ENCODE peak calls at places on chromosomes 13 and 19, in seven cellular contexts. G is foreskin fibroblast, J is GM20000, C is heart right ventricle, R is A549, V is endodermal cell, L is GM13977. H is an unnamed sample.

GRCh38 chr13:42279986-42280385 is 8.0 kb downstream of the AKAP11 start:
- DNase-seq in G (no peak), J (no peak), C (no peak), R (no peak), V (no peak), L (no peak), H (no peak)

GRCh38 chr19:39363909-39364457 is 21.8 kb downstream of the SAMD4B start:
- DNase-seq in G (peak), J (no peak), C (peak), R (no peak), V (no peak), L (no peak), H (no peak)

GRCh38 chr19:30712428-30713151 is 340.4 kb downstream of the ZNF536 start:
- DNase-seq in G (no peak), J (no peak), C (no peak), R (no peak), V (no peak), L (no peak), H (no peak)

GRCh38 chr13:41960195-41960699 is 662 bp downstream of the VWA8 start:
- DNase-seq in G (peak), J (no peak), C (peak), R (peak), V (peak), L (peak), H (no peak)

GRCh38 chr19:45451181-45451849 is 16.5 kb upstream of the FOSB start:
- DNase-seq in G (peak), J (no peak), C (no peak), R (no peak), V (peak), L (peak), H (no peak)

GRCh38 chr19:46404039-46404883 is 9.1 kb downstream of the CCDC8 start:
- DNase-seq in G (peak), J (no peak), C (peak), R (peak), V (peak), L (no peak), H (peak)

GRCh38 chr19:52679598-52679997 is 41.4 kb upstream of the ZNF83 start:
- DNase-seq in G (no peak), J (no peak), C (no peak), R (no peak), V (no peak), L (no peak), H (no peak)

GRCh38 chr19:35773020-35773809 is 2.1 kb upstream of the ARHGAP33 start:
- DNase-seq in G (no peak), J (no peak), C (no peak), R (peak), V (no peak), L (no peak), H (no peak)

GRCh38 chr13:69264362-69265334 is 843.0 kb upstream of the ATXN8OS start:
- DNase-seq in G (no peak), J (no peak), C (no peak), R (no peak), V (no peak), L (no peak), H (no peak)

GRCh38 chr13:52359534-52359933 is 46.4 kb downstream of the THSD1 start:
- DNase-seq in G (no peak), J (no peak), C (no peak), R (no peak), V (no peak), L (no peak), H (no peak)

GRCh38 chr13:113053801-113054604 is 51.6 kb upstream of the F7 start:
- DNase-seq in G (no peak), J (no peak), C (no peak), R (no peak), V (no peak), L (no peak), H (no peak)

GRCh38 chr13:30898721-30899188 is 7.3 kb upstream of the MEDAG start:
- DNase-seq in G (peak), J (no peak), C (peak), R (no peak), V (no peak), L (no peak), H (no peak)

GRCh38 chr13:79085021-79085420 is 321.0 kb downstream of the RBM26 start:
- DNase-seq in G (no peak), J (no peak), C (no peak), R (no peak), V (no peak), L (no peak), H (no peak)

GRCh38 chr19:45876411-45877197 is 9.3 kb downstream of the IRF2BP1 start:
- DNase-seq in G (no peak), J (peak), C (peak), R (no peak), V (peak), L (peak), H (no peak)

GRCh38 chr19:3985643-3986259 is 488 bp upstream of the EEF2 start:
- DNase-seq in G (no peak), J (no peak), C (no peak), R (no peak), V (peak), L (no peak), H (no peak)

GRCh38 chr13:51638497-51638871 is 54.2 kb downstream of the WDFY2 start:
- DNase-seq in G (no peak), J (no peak), C (no peak), R (no peak), V (no peak), L (no peak), H (no peak)

GRCh38 chr13:55038230-55038629 is 2009.6 kb downstream of the OLFM4 start:
- DNase-seq in G (no peak), J (no peak), C (no peak), R (no peak), V (no peak), L (no peak), H (no peak)

GRCh38 chr13:113883314-113883811 is 19.5 kb upstream of the GAS6 start:
- DNase-seq in G (no peak), J (no peak), C (no peak), R (no peak), V (peak), L (no peak), H (no peak)

GRCh38 chr13:92260363-92260762 is 861.9 kb downstream of the GPC5 start:
- DNase-seq in G (no peak), J (no peak), C (no peak), R (no peak), V (peak), L (no peak), H (no peak)

GRCh38 chr19:49103331-49104085 is 10.7 kb upstream of the LIN7B start:
- DNase-seq in G (no peak), J (no peak), C (no peak), R (no peak), V (no peak), L (no peak), H (no peak)

GRCh38 chr19:18999016-18999758 is 34.1 kb downstream of the SUGP2 start:
- DNase-seq in G (peak), J (no peak), C (no peak), R (no peak), V (no peak), L (no peak), H (no peak)

GRCh38 chr19:17496337-17496997 is 15.0 kb upstream of the PGLS start:
- DNase-seq in G (peak), J (peak), C (peak), R (peak), V (peak), L (peak), H (peak)

GRCh38 chr13:37652596-37652995 is 54.0 kb upstream of the POSTN start:
- DNase-seq in G (peak), J (no peak), C (no peak), R (no peak), V (no peak), L (no peak), H (no peak)

GRCh38 chr13:21420706-21421105 is 38.4 kb downstream of the ZDHHC20 start:
- DNase-seq in G (peak), J (no peak), C (no peak), R (no peak), V (no peak), L (no peak), H (no peak)

GRCh38 chr13:44844786-44845185 is 144.5 kb downstream of the NUFIP1 start:
- DNase-seq in G (no peak), J (no peak), C (no peak), R (no peak), V (no peak), L (no peak), H (no peak)

GRCh38 chr19:44737238-44738160 is 11.0 kb upstream of the BCL3 start:
- DNase-seq in G (no peak), J (no peak), C (no peak), R (peak), V (no peak), L (peak), H (no peak)

GRCh38 chr13:42865703-42866102 is 84.3 kb downstream of the FAM216B start:
- DNase-seq in G (no peak), J (no peak), C (no peak), R (no peak), V (no peak), L (no peak), H (no peak)

GRCh38 chr19:17202249-17202648 is 12.9 kb upstream of the USE1 start:
- DNase-seq in G (no peak), J (no peak), C (no peak), R (peak), V (peak), L (no peak), H (no peak)

DNA sequence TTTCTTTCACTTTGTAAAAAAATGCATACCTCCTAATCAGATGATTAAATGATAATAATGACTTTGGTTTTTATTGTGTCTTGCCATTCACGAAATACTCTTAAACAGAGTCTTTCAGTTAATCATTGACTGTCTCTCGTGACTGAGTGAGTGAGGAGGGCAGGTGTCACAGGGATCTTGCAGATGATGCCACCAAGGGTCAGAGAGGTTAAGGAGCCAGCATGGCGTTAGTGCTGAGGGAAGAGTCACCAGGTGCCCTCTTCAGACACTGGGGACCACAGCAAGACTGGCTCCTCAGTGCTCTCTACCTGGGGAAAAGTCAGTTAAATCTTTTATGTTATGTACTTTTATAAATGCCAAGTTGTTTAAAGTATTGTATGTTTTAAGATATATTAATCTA is 8.1 kb downstream of the GPATCH1 start:
- DNase-seq in G (no peak), J (no peak), C (no peak), R (no peak), V (no peak), L (no peak), H (no peak)
- TF ChIP-seq CTCF in G (no peak), J (no peak), C (no peak), R (no peak), V (no peak), L (no peak), H (no peak)

GRCh38 chr13:67369895-67370660 is 139.9 kb upstream of the PCDH9 start:
- DNase-seq in G (peak), J (no peak), C (no peak), R (no peak), V (no peak), L (no peak), H (no peak)

GRCh38 chr13:67367385-67367784 is 137.2 kb upstream of the PCDH9 start:
- DNase-seq in G (no peak), J (no peak), C (no peak), R (no peak), V (no peak), L (no peak), H (no peak)

GRCh38 chr13:67366533-67366932 is 136.4 kb upstream of the PCDH9 start:
- DNase-seq in G (no peak), J (no peak), C (no peak), R (no peak), V (no peak), L (no peak), H (no peak)
- TF ChIP-seq CTCF in G (peak), J (no peak), C (no peak), R (no peak), V (peak), L (no peak), H (no peak)

GRCh38 chr19:34667349-34668076 is 9.4 kb downstream of the SCGB2B2 start:
- DNase-seq in G (peak), J (no peak), C (no peak), R (no peak), V (no peak), L (peak), H (no peak)
- TF ChIP-seq CTCF in G (no peak), J (no peak), C (no peak), R (no peak), V (no peak), L (no peak), H (no peak)

GRCh38 chr19:13960863-13961784 is 8.8 kb downstream of the DCAF15 start:
- DNase-seq in G (no peak), J (no peak), C (no peak), R (no peak), V (no peak), L (no peak), H (no peak)
- TF ChIP-seq CTCF in G (peak), J (no peak), C (no peak), R (no peak), V (no peak), L (no peak), H (no peak)

DNA sequence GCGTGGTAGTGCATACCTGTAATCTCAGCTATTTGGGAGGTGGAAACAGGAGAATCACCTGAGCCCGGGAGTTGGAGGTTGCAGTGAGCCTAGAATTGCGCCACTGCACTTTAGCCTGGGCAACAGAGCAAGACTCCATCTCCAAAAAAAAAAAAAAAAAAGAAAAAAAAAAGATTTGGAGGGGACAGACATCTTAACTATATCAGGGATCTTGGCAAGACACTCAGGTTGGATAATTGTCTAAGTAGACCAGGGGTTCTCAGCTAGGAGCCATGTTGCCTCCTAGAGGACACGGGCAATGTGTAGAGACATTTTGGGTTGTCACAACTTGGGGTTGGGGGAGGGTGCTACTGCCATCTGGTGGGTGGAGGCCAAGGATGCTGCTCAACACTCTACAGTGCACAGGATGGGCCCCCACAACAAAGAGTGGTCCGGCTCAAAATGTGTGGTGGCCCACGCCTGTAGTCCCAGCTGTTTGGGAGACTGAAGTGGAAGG is 1.9 kb upstream of the ZNF580 start:
- DNase-seq in G (no peak), J (no peak), C (no peak), R (peak), V (peak), L (no peak), H (peak)
- TF ChIP-seq CTCF in G (peak), J (peak), C (peak), R (peak), V (peak), L (peak), H (peak)

GRCh38 chr19:8510589-8511115 is 3.3 kb downstream of the ZNF414 start:
- DNase-seq in G (no peak), J (no peak), C (no peak), R (no peak), V (no peak), L (no peak), H (no peak)

GRCh38 chr19:8503506-8503905 is 1.1 kb upstream of the PRAM1 start:
- DNase-seq in G (no peak), J (no peak), C (no peak), R (no peak), V (no peak), L (no peak), H (no peak)

GRCh38 chr19:8505680-8506401 is 3.4 kb upstream of the PRAM1 start:
- DNase-seq in G (peak), J (peak), C (peak), R (peak), V (peak), L (peak), H (peak)

GRCh38 chr19:8504171-8504570 is 1.7 kb upstream of the PRAM1 start:
- DNase-seq in G (no peak), J (no peak), C (no peak), R (no peak), V (no peak), L (no peak), H (no peak)

DNA sequence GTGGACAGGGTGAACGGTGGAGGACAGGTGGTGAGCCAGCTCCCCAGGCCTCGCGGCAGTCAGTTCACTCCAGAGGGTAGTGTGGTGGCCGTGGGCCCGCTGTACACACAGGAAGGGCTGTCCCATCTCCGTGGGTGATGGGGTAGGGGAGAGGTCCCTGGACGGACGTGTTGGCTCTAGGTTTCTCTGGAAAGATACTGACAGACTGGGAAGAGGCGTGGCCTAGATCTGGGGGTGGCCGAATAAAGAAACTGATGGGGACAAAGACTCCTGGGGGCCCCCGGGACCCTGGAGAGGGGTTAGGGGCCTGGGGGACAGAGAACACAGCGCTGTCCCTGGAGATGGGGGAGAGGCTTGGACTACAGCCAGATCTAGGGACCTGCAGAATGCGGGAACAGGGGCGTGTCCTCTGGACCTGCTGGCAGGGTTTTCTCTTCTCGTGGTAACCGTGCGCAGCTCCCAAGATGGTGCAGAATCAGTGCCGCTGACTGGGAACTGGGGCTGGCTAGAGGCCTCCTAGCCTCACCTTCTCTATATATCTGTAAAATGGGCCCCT is 4.0 kb upstream of the PRAM1 start:
- DNase-seq in G (no peak), J (no peak), C (no peak), R (peak), V (peak), L (no peak), H (no peak)
- TF ChIP-seq CTCF in G (no peak), J (no peak), C (no peak), R (peak), V (peak), L (no peak), H (no peak)

GRCh38 chr19:403221-404036 is 5.5 kb downstream of the C2CD4C start:
- DNase-seq in G (no peak), J (no peak), C (no peak), R (no peak), V (peak), L (no peak), H (no peak)

GRCh38 chr19:402786-403185 is 6.2 kb downstream of the C2CD4C start:
- DNase-seq in G (no peak), J (no peak), C (no peak), R (no peak), V (no peak), L (no peak), H (no peak)

GRCh38 chr19:400976-401835 is 7.7 kb downstream of the C2CD4C start:
- DNase-seq in G (no peak), J (no peak), C (no peak), R (no peak), V (no peak), L (no peak), H (no peak)

GRCh38 chr19:399370-399769 is 9.6 kb downstream of the C2CD4C start:
- DNase-seq in G (no peak), J (no peak), C (no peak), R (no peak), V (no peak), L (no peak), H (no peak)

DNA sequence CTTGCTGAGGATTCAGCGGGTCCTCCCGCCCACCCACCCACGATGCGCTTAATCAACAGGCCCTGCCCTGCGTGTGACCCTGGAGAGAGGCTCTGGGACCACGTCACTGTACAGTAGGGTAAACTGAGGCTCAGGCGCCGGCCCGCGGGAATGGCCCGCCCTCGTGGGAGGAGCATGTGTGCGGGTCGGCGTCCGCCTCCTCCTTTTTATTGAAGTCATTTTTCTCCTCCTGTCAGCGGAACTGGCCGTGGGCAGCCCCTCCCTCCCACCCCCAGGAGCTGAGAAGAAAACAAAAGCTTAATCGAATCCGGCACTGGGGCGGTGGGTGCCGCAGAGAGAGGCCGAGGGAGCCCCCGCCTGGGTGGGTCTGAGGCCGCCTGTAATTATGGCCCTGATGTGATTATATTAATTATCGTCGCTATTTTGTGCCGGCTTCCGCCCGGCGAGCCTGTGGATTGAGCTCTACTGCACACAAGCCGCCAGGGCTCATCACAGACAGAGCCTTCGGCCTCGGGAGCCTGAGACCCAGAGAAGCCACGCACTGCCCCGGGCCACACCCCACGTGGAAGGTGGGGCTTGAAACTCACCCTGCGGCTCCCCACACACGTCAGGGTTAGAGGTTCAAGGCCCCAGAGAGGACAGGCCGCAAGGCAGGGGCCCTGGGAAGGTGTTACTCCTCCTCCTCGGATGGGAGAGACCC is 7.0 kb downstream of the C2CD4C start:
- DNase-seq in G (no peak), J (no peak), C (no peak), R (no peak), V (no peak), L (no peak), H (no peak)
- TF ChIP-seq CTCF in G (no peak), J (no peak), C (no peak), R (no peak), V (no peak), L (no peak), H (no peak)

GRCh38 chr19:11254662-11255061 is 7.7 kb downstream of the DOCK6 start:
- DNase-seq in G (no peak), J (no peak), C (no peak), R (no peak), V (no peak), L (no peak), H (no peak)
- TF ChIP-seq CTCF in G (no peak), J (no peak), C (peak), R (no peak), V (no peak), L (peak), H (no peak)